ENCODE peak calls at places on chromosome 10, in seven cellular contexts. M is mammary epithelial cell; O is cardiac muscle cell; N is GM23248; J is CD8-positive, alpha-beta T cell; K is Caco-2; Z is hepatocyte. C is an unnamed sample. For H3K9me3 and H3K4me1, the result is how much of the 10 kb centered on the place peaks cover.

GRCh38 chr10:48493083-48493871 is 111.6 kb downstream of the ARHGAP22 start:
- DNase-seq in K (no peak), N (no peak), O (no peak), M (peak), J (no peak), Z (no peak), C (peak)

GRCh38 chr10:96978621-96979154 is 146.6 kb downstream of the LCOR start:
- DNase-seq in N (no peak), M (no peak), Z (no peak), K (no peak), J (no peak), O (no peak), C (no peak)

GRCh38 chr10:79295593-79295992 is 51.7 kb upstream of the PPIF start:
- DNase-seq in O (no peak), K (no peak), M (peak), Z (no peak), N (no peak), J (no peak), C (no peak)

GRCh38 chr10:48533951-48534720 is 70.7 kb downstream of the ARHGAP22 start:
- DNase-seq in M (no peak), K (no peak), N (peak), J (no peak), Z (no peak), O (peak), C (no peak)

GRCh38 chr10:11011436-11011835 is 6.2 kb upstream of the CELF2 start:
- DNase-seq in K (no peak), M (no peak), N (no peak), J (no peak), Z (no peak), O (no peak), C (no peak)

GRCh38 chr10:79250259-79250658 is 97.0 kb upstream of the PPIF start:
- DNase-seq in J (no peak), M (no peak), O (no peak), Z (no peak), N (no peak), K (no peak), C (no peak)

GRCh38 chr10:35498693-35499092 is 106.4 kb upstream of the GJD4 start:
- DNase-seq in Z (no peak), N (no peak), J (no peak), M (peak), K (no peak), O (no peak), C (no peak)

GRCh38 chr10:99958287-99958686 is 51.5 kb downstream of the DNMBP start:
- DNase-seq in O (no peak), K (no peak), J (no peak), Z (no peak), M (no peak), N (peak), C (no peak)

GRCh38 chr10:89369142-89370105 is 8.4 kb upstream of the IFIT1B start:
- DNase-seq in N (peak), Z (peak), M (no peak), K (no peak), J (no peak), O (no peak), C (no peak)

GRCh38 chr10:89074120-89074519 is 83.5 kb downstream of the FAS start:
- DNase-seq in M (no peak), Z (no peak), K (no peak), J (no peak), O (no peak), N (peak), C (no peak)

GRCh38 chr10:94546058-94546595 is 539 bp downstream of the HELLS start:
- DNase-seq in N (peak), J (peak), Z (no peak), O (peak), K (no peak), M (peak), C (no peak)

GRCh38 chr10:125333209-125333591 is 172.8 kb upstream of the CTBP2 start:
- DNase-seq in N (peak), Z (no peak), K (no peak), M (peak), J (no peak), O (no peak), C (no peak)

GRCh38 chr10:79360499-79361342 is 13.5 kb downstream of the PPIF start:
- DNase-seq in N (no peak), M (no peak), Z (no peak), O (no peak), K (no peak), J (no peak), C (no peak)

GRCh38 chr10:73910401-73910763 is 550 bp upstream of the PLAU start:
- DNase-seq in K (peak), O (peak), M (peak), Z (no peak), J (peak), N (no peak), C (no peak)

GRCh38 chr10:5291501-5292195 is 73.1 kb upstream of the UCN3 start:
- DNase-seq in Z (peak), M (peak), K (no peak), J (peak), N (peak), O (no peak), C (no peak)

GRCh38 chr10:20897146-20897834 is at the start of gene NEBL:
- DNase-seq in K (no peak), O (peak), N (no peak), J (no peak), M (no peak), Z (no peak), C (no peak)

GRCh38 chr10:80538481-80539185 is 931 bp downstream of the SH2D4B start:
- DNase-seq in N (no peak), K (no peak), J (no peak), M (no peak), O (no peak), Z (no peak), C (no peak)

GRCh38 chr10:46033602-46034011 is 3.2 kb upstream of the NCOA4 start:
- DNase-seq in Z (peak), K (peak), M (peak), O (peak), J (no peak), N (peak), C (no peak)

GRCh38 chr10:18577823-18578685 is 73.3 kb downstream of the NSUN6 start:
- DNase-seq in N (no peak), Z (no peak), K (no peak), M (no peak), J (no peak), O (no peak), C (no peak)

GRCh38 chr10:100831742-100832141 is 81.0 kb upstream of the SLF2 start:
- DNase-seq in O (no peak), M (no peak), J (no peak), Z (no peak), K (no peak), N (no peak), C (no peak)

GRCh38 chr10:11530806-11531205 is 80.6 kb downstream of the USP6NL start:
- DNase-seq in K (no peak), Z (no peak), J (no peak), O (no peak), N (no peak), M (no peak), C (no peak)

GRCh38 chr10:48504141-48504885 is 100.6 kb downstream of the ARHGAP22 start:
- DNase-seq in M (no peak), K (no peak), Z (no peak), O (peak), N (no peak), J (no peak), C (no peak)

GRCh38 chr10:123241391-123242141 is 87.4 kb downstream of the BUB3 start:
- DNase-seq in O (no peak), M (no peak), K (no peak), J (peak), N (no peak), Z (no peak), C (no peak)

GRCh38 chr10:26621243-26621888 is 76.1 kb upstream of the PDSS1 start:
- DNase-seq in O (no peak), Z (no peak), N (no peak), M (no peak), K (no peak), J (no peak), C (no peak)

GRCh38 chr10:83983578-83984255 is 155.6 kb upstream of the GHITM start:
- DNase-seq in N (no peak), J (no peak), K (no peak), O (no peak), M (peak), Z (no peak), C (peak)

GRCh38 chr10:57786331-57786730 is 481.4 kb downstream of the IPMK start:
- DNase-seq in K (no peak), N (no peak), O (no peak), Z (no peak), J (no peak), M (no peak), C (no peak)

GRCh38 chr10:133481086-133481643 is 27.4 kb downstream of the SCART1 start:
- DNase-seq in N (no peak), J (no peak), Z (no peak), M (no peak), O (no peak), K (no peak), C (no peak)

GRCh38 chr10:133487085-133487484 is 33.3 kb downstream of the SCART1 start:
- DNase-seq in K (no peak), J (no peak), O (no peak), Z (no peak), M (no peak), N (no peak), C (no peak)

GRCh38 chr10:133489816-133490588 is 36.3 kb downstream of the SCART1 start:
- DNase-seq in O (no peak), Z (no peak), K (no peak), N (no peak), M (no peak), J (no peak), C (no peak)

GRCh38 chr10:133481657-133482056 is 27.9 kb downstream of the SCART1 start:
- DNase-seq in J (no peak), K (no peak), M (no peak), O (no peak), N (no peak), Z (no peak), C (no peak)

DNA sequence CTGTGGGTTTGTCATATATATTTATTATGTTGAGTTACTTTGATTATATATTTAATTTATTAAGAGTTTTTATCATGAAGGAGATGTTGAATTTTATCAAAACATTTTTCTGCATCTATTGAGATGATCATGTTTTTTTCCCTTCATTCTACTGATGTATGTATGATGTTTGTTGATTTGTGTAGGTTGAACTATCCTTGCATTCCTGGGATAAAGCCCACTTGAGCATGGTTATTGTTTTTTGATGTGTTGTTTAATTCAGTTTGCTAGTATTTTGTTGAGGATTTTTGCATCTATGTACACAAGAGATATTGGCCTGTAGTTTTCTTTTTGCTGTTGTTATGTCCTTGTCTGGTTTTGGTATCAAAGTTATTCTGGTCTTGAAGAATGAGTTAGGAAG is 31.1 kb downstream of the SCART1 start:
- DNase-seq in O (no peak), J (no peak), K (no peak), Z (no peak), N (no peak), M (no peak), C (no peak)
- H3K9me3 ChIP-seq in O (under half), J (under half), K (under half), Z (under half), N (under half), M (under half), C (under half)

DNA sequence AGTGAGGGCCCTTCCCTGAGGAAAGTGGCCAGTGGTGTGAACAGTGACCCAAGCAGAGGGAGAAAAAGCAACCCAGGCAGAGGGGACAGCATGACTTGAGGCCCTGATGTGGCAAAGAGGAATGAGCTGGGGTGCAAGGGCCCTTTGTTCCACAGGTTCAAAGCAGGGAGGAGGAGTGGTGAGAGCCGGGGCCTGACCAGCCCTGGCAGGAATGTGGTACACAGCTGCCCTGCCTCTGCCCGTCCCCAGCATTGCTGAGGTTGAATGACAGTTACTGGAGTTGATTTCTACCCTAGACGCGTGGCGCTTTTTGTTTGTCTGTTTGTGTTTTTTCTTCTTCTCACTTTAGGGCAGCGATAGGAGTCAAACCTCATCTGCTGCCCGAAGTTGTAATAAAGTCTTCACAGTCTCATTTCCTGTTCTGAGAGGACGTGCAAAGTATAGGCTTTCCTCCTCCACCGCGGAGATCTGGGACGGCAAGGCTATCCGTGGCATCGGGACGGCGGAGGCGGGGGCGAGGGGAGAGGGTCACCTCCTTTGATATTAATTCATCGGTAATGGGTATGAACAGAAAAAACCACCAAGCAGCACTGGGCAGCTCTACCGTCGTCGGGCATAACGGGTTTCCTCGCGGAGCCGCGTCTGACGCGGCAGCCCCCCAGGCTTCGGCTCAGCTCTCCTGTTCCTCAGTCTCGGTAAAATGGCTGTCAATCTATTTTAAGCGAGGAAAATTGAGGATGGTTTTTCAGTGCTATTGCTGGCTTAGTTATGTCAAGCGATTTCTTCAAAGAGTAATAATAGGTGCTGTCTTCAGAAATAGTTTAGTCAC is 160.8 kb downstream of the LRMDA start:
- DNase-seq in K (no peak), J (no peak), Z (no peak), N (no peak), O (no peak), M (no peak), C (no peak)
- H3K4me3 ChIP-seq in K (no peak), J (no peak), Z (no peak), N (no peak), O (no peak), M (no peak), C (no peak)

GRCh38 chr10:103849212-103849877 is 6.0 kb downstream of the SH3PXD2A start:
- DNase-seq in N (no peak), M (no peak), K (no peak), Z (no peak), J (no peak), O (no peak), C (no peak)
- H3K4me1 ChIP-seq in N (half or more), M (half or more), K (under half), Z (under half), J (under half), O (half or more), C (under half)

DNA sequence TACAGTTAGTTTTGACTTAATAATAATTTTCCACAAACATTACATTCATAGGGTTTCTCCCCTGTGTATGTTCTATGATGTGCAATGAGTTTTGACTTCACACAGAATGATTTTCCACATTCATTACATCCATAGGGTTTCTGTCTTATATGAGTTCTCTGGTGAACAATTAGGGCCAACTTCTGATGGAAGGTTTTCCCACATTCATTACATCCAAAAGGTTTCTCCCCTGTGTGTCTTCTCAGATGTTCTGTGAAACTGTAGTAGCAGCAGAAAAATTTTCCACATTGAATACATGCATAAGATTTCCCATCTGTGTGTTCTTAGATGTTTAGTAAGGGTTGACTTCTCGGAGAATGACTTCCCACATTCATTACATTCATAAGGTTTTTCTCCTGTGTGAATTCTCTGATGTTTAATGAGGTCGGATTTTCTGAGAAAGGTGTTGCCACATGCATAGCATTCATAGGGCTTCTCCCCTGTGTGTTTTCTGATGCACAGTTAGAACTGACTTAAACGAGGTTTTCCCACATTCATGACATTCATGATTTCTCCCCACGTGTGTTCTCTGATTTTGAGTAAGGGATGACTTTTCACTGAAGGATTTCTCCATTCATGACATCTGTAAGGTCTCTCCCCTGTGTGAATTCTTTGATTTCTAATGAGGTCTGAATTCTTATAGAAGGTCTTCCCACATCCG is 118.5 kb downstream of the ZNF33B start:
- DNase-seq in O (no peak), N (peak), Z (no peak), K (no peak), M (no peak), J (no peak), C (no peak)
- H3K9me3 ChIP-seq in O (under half), N (under half), Z (half or more), K (half or more), M (half or more), J (half or more), C (under half)

DNA sequence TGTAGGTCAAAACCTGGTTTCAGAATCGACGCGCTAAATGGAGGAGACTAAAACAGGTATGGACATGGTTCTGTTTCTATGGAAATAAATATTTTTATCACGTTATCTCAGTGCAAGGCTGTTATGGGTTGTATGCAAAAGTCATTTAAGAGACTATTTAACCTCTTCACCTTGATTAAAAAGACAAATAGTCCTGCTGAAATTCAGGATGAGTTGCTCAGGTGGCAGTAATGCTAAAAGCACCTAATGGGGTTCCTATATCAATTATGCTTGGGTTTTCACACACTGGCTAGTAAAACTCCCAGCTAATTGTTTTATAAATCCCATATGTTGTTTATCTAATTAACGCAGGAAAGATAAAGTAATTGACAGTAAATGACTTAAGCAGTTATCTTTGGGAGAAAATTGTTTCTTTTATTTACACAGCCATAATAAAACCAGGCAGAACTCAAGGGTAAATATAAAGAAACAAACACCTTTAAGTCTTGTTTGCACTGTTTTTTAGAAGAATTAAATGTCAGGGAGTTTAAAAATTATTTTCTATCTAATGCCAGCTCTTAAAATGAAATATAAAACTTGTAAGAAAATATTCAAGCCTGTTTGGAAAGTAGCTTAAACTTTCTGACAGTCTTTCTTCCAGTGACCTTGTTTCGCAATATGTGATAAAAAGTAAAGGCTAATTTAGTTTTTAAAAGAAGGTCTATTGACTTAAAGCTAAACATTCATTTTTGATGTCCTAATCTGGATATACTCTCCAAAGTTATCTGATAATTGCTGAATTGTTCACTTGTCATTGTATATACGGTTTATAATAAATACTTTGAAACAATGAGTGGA is 3.2 kb downstream of the HHEX start:
- DNase-seq in J (no peak), N (no peak), O (peak), K (no peak), M (no peak), Z (no peak), C (no peak)
- H3K4me3 ChIP-seq in J (no peak), N (no peak), O (no peak), K (peak), M (no peak), Z (no peak), C (no peak)

DNA sequence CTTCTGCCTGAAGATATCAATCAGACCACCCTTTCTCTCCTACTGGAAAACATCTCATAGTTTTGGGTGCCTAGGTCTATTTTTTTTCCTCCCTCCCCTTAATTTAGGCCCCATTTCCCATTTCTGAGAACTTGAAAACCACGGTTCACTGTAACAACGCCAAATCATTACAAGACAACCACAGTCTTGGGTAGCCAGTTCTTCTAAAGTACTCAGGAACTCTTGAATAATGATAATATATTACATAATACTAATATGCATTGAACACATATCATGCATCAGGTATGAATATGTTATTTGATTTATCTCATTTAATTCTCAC is 185.2 kb upstream of the ADO start:
- DNase-seq in O (no peak), Z (no peak), N (no peak), M (no peak), J (no peak), K (no peak), C (no peak)
- H3K4me1 ChIP-seq in O (under half), Z (under half), N (under half), M (under half), J (under half), K (under half), C (under half)

DNA sequence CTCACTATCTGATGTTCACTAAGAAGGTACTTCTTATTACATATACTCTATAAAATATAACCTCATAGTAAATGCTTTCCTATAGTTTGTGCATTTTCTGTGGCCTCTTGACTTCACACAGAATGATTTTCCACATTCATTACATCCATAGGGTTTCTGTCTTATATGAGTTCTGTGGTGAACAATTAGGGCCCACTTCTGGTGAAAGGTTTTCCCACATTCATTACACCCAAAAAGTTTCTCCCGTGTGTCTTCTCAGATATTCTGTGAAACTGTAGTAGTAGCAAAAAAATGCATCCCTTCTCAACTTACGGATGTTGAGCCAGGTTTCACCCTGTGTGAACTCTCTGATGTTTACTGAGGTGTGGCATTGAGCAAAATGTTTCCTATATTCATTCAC is 119.3 kb downstream of the ZNF33B start:
- DNase-seq in Z (no peak), J (no peak), M (no peak), K (no peak), N (no peak), O (no peak), C (no peak)
- H3K9me3 ChIP-seq in Z (half or more), J (half or more), M (half or more), K (half or more), N (under half), O (under half), C (under half)

GRCh38 chr10:127195571-127196226 is 692 bp downstream of the INSYN2A start:
- DNase-seq in O (peak), J (no peak), Z (peak), M (peak), N (peak), K (no peak), C (no peak)
- H3K4me3 ChIP-seq in O (peak), J (no peak), Z (peak), M (peak), N (peak), K (no peak), C (no peak)